ENCODE peak calls at places on chromosomes 5 and 9, in six cellular contexts. I is tibial artery; M is right cardiac atrium; U is heart right ventricle; N is CD8-positive, alpha-beta T cell; C is pancreas. Y is an unnamed sample. For H3K4me1, the result is how much of the 10 kb centered on the place peaks cover.

GRCh38 chr5:40396312-40396711 is 283.4 kb upstream of the PTGER4 start:
- DNase-seq in U (no peak), C (no peak), N (no peak), I (no peak), M (no peak), Y (no peak)

GRCh38 chr9:102521097-102521755 is 473.9 kb upstream of the CYLC2 start:
- DNase-seq in N (no peak), I (no peak), U (no peak), C (no peak), M (no peak), Y (no peak)

GRCh38 chr9:109974143-109974917 is 194.3 kb downstream of the PALM2AKAP2 start:
- DNase-seq in M (peak), U (peak), C (no peak), N (no peak), I (no peak), Y (no peak)

GRCh38 chr5:113806823-113807222 is 293.3 kb downstream of the YTHDC2 start:
- DNase-seq in N (no peak), I (no peak), U (no peak), C (no peak), M (peak), Y (peak)

GRCh38 chr9:11915699-11916098 is 777.5 kb upstream of the TYRP1 start:
- DNase-seq in I (no peak), U (no peak), N (no peak), C (no peak), M (no peak), Y (no peak)

GRCh38 chr5:59793000-59793399 is 100.5 kb downstream of the PDE4D start:
- DNase-seq in C (no peak), N (no peak), M (peak), U (peak), I (peak), Y (no peak)

GRCh38 chr5:139395844-139396640 is 1.1 kb upstream of the PROB1 start:
- DNase-seq in C (no peak), I (no peak), M (no peak), U (no peak), N (no peak), Y (no peak)

GRCh38 chr9:34085581-34086500 is 37.2 kb upstream of the UBAP2 start:
- DNase-seq in N (no peak), C (no peak), I (no peak), M (no peak), U (no peak), Y (no peak)

GRCh38 chr5:31593676-31594075 is 45.3 kb upstream of the PDZD2 start:
- DNase-seq in N (no peak), U (no peak), M (no peak), C (no peak), I (no peak), Y (no peak)

GRCh38 chr9:35603506-35603985 is 1.5 kb upstream of the TESK1 start:
- DNase-seq in I (peak), N (no peak), U (peak), C (no peak), M (peak), Y (peak)

GRCh38 chr5:108636135-108636888 is 111.4 kb upstream of the FER start:
- DNase-seq in N (no peak), I (no peak), C (no peak), U (no peak), M (no peak), Y (no peak)

GRCh38 chr5:140351609-140352334 is 5.4 kb upstream of the HBEGF start:
- DNase-seq in U (no peak), C (no peak), I (no peak), M (no peak), N (peak), Y (peak)

GRCh38 chr9:124284940-124285441 is 27.2 kb downstream of the NEK6 start:
- DNase-seq in U (no peak), C (no peak), N (no peak), M (peak), I (peak), Y (no peak)

GRCh38 chr9:14323083-14323968 is 9.4 kb upstream of the NFIB start:
- DNase-seq in M (no peak), N (no peak), U (no peak), I (no peak), C (no peak), Y (no peak)

GRCh38 chr5:1108865-1109174 is 3.0 kb downstream of the SLC12A7 start:
- DNase-seq in U (no peak), I (no peak), N (no peak), C (no peak), M (no peak), Y (no peak)

GRCh38 chr5:54344653-54345052 is 34.3 kb upstream of the ARL15 start:
- DNase-seq in C (no peak), M (no peak), N (no peak), I (no peak), U (no peak), Y (no peak)

GRCh38 chr5:149528661-149529060 is 22.6 kb downstream of the CSNK1A1 start:
- DNase-seq in M (no peak), U (no peak), N (no peak), I (no peak), C (no peak), Y (no peak)
- H3K4me1 ChIP-seq in M (under half), U (half or more), N (half or more), I (half or more), C (under half), Y (under half)

DNA sequence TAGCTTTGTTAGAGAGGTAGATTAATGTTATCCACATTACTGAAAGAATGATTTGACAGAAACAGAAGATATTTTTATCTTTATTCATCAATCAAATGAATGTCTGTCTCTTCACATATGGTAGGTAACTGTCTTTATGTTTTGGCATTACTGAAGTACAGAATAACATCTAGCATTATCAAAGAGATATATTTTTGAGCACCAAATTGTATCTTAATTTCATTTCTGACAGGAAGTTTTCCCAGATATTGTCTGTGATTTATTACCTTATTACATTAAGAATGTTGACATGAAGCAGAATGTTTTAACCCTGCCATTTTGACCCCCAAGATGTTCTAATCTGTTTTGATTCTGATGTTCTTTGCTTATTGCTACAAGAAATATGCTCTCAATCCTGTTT is 20.3 kb downstream of the CNTRL start:
- DNase-seq in I (no peak), N (no peak), M (no peak), U (no peak), C (no peak), Y (no peak)
- H3K4me1 ChIP-seq in I (under half), N (under half), M (under half), U (under half), C (under half), Y (under half)

GRCh38 chr5:147432323-147432722 is 77.5 kb downstream of the DPYSL3 start:
- DNase-seq in I (no peak), C (no peak), M (no peak), U (no peak), N (no peak), Y (no peak)

GRCh38 chr5:147426928-147427327 is 82.9 kb downstream of the DPYSL3 start:
- DNase-seq in U (no peak), N (no peak), C (no peak), M (no peak), I (no peak), Y (no peak)

GRCh38 chr5:147427784-147428401 is 82.0 kb downstream of the DPYSL3 start:
- DNase-seq in C (no peak), M (peak), N (no peak), I (no peak), U (no peak), Y (no peak)

GRCh38 chr5:147434049-147434448 is 75.8 kb downstream of the DPYSL3 start:
- DNase-seq in C (no peak), U (no peak), N (no peak), M (no peak), I (no peak), Y (no peak)

GRCh38 chr5:147431586-147431985 is 78.3 kb downstream of the DPYSL3 start:
- DNase-seq in I (no peak), U (no peak), M (no peak), C (no peak), N (no peak), Y (no peak)
- H3K4me1 ChIP-seq in I (under half), U (half or more), M (under half), C (under half), N (under half), Y (under half)

GRCh38 chr5:150636391-150637244 is 3.8 kb upstream of the SYNPO start:
- DNase-seq in N (no peak), I (peak), C (peak), M (peak), U (no peak), Y (peak)
- H3K4me1 ChIP-seq in N (under half), I (half or more), C (under half), M (under half), U (half or more), Y (under half)

DNA sequence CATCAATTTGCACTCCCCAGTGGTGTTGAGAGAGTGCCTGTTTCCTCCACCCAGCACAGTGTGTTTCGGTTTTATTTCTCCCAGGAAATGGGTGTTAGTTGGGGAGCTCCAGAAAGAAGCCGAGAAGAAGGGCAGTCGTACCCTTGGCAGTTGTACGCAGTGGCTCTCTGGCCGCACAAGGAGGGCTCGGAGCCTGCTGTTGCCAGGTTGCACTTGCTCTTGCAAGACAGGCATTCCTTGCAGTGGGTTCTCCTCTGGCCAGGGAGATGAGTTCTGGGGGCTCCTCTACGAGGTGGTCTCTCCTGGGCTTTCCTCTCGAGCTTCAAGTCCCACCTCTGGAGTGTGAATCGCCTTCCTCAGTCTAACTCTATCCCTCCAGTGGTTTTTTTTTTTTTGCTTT is 29.1 kb downstream of the QRFP start:
- DNase-seq in M (no peak), C (no peak), I (no peak), N (no peak), U (no peak), Y (no peak)
- H3K4me1 ChIP-seq in M (under half), C (under half), I (under half), N (under half), U (half or more), Y (under half)

GRCh38 chr5:150516011-150516410 is 8.1 kb downstream of the NDST1 start:
- DNase-seq in M (peak), C (peak), U (no peak), N (no peak), I (peak), Y (peak)
- H3K4me1 ChIP-seq in M (under half), C (half or more), U (half or more), N (under half), I (half or more), Y (under half)

DNA sequence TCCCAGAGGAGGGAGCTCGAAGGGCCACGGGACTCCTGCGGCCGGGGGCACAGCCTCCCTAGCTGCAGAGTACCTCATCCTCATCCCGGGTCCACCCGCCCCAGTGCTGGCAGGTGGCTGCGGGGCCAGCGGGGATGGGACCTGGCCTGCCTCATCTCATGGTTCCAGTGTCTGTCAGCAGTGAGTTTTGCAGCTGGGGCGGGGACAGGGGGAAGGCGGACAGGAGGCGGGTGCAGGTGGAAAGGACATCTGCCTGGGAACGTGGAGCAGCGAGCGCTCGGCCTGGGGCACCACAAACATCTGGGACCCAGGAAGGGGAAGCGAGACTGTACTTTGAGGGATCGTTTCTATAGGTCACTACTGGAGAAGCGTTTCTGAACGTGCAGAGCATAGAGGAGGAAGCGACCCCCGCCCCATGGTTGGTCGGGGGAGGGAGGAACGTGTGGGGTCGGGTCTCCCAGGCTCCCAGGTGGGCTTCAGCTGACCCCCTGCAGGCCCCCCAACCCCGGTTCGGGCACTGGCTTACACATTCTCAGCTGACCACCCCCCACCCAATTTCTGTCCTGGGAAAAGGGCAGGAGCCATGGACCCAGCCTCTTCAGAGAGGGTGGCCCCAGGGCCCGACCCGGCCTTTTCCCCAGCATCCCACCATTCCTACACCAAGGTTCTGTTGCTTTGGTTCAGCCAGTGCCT is 56.5 kb upstream of the NOTCH1 start:
- DNase-seq in M (no peak), I (no peak), N (no peak), C (no peak), U (no peak), Y (no peak)
- H3K4me1 ChIP-seq in M (under half), I (under half), N (under half), C (under half), U (half or more), Y (under half)

GRCh38 chr5:176626876-176627236 is 3.5 kb downstream of the SNCB start:
- DNase-seq in N (no peak), I (no peak), C (no peak), U (no peak), M (no peak), Y (no peak)
- H3K4me1 ChIP-seq in N (under half), I (under half), C (under half), U (under half), M (under half), Y (under half)